ENCODE peak calls at places on chromosomes 7 and 10, in six cellular contexts. G is tibial nerve, F is stomach, C is Peyer's patch, T is right lobe of liver, M is testis. H is an unnamed sample.

GRCh38 chr7:140653319-140654108 is 12.9 kb upstream of the DENND2A start:
- DNase-seq in G (no peak), F (peak), C (peak), T (peak), M (peak), H (peak)

GRCh38 chr10:86261933-86262665 is 104.5 kb downstream of the GRID1 start:
- DNase-seq in G (no peak), F (peak), C (peak), T (no peak), M (peak), H (no peak)

GRCh38 chr10:9275861-9276260 is 1221.4 kb downstream of the GATA3 start:
- DNase-seq in G (no peak), F (no peak), C (no peak), T (no peak), M (no peak), H (no peak)

GRCh38 chr10:97196213-97197029 is 10.7 kb upstream of the SLIT1 start:
- DNase-seq in G (no peak), F (peak), C (no peak), T (peak), M (peak), H (peak)

GRCh38 chr7:82423446-82423845 is 20.1 kb downstream of the CACNA2D1 start:
- DNase-seq in G (no peak), F (no peak), C (no peak), T (no peak), M (no peak), H (no peak)

GRCh38 chr7:90994601-90995000 is 269.6 kb upstream of the FZD1 start:
- DNase-seq in G (no peak), F (no peak), C (no peak), T (no peak), M (no peak), H (no peak)

GRCh38 chr7:47460251-47460989 is 121.5 kb downstream of the TNS3 start:
- DNase-seq in G (no peak), F (no peak), C (peak), T (no peak), M (no peak), H (no peak)

GRCh38 chr10:22810643-22811254 is 96.4 kb upstream of the PIP4K2A start:
- DNase-seq in G (no peak), F (no peak), C (no peak), T (no peak), M (no peak), H (no peak)

GRCh38 chr7:132485600-132486594 is 90.4 kb downstream of the PLXNA4 start:
- DNase-seq in G (peak), F (peak), C (no peak), T (peak), M (peak), H (peak)

GRCh38 chr10:83343676-83344075 is 795.6 kb upstream of the GHITM start:
- DNase-seq in G (no peak), F (no peak), C (no peak), T (no peak), M (no peak), H (no peak)

GRCh38 chr10:74924251-74924954 is 98.0 kb downstream of the KAT6B start:
- DNase-seq in G (no peak), F (no peak), C (no peak), T (no peak), M (no peak), H (peak)

GRCh38 chr10:17662193-17663138 is 18.5 kb downstream of the STAM start:
- DNase-seq in G (no peak), F (no peak), C (no peak), T (no peak), M (no peak), H (no peak)

GRCh38 chr10:78544447-78545085 is 510.9 kb downstream of the RPS24 start:
- DNase-seq in G (no peak), F (no peak), C (no peak), T (no peak), M (no peak), H (no peak)

GRCh38 chr10:129761166-129761565 is 202.9 kb downstream of the EBF3 start:
- DNase-seq in G (no peak), F (peak), C (peak), T (peak), M (no peak), H (no peak)

GRCh38 chr10:130336612-130337304 is 200.6 kb downstream of the GLRX3 start:
- DNase-seq in G (no peak), F (no peak), C (no peak), T (no peak), M (peak), H (no peak)

GRCh38 chr7:111082351-111082750 is 8.6 kb upstream of the LRRN3 start:
- DNase-seq in G (no peak), F (no peak), C (no peak), T (no peak), M (no peak), H (no peak)

GRCh38 chr10:45578384-45578946 is 94.1 kb downstream of the ZFAND4 start:
- DNase-seq in G (no peak), F (no peak), C (no peak), T (no peak), M (no peak), H (no peak)

GRCh38 chr10:11476035-11476434 is 135.4 kb downstream of the USP6NL start:
- DNase-seq in G (no peak), F (no peak), C (no peak), T (no peak), M (no peak), H (no peak)

GRCh38 chr7:112182749-112183148 is 23.4 kb downstream of the DOCK4 start:
- DNase-seq in G (no peak), F (no peak), C (no peak), T (peak), M (no peak), H (no peak)

GRCh38 chr7:143269254-143269653 is 6.0 kb downstream of the GSTK1 start:
- DNase-seq in G (no peak), F (no peak), C (no peak), T (peak), M (no peak), H (no peak)

GRCh38 chr7:5143106-5143505 is 46.9 kb upstream of the WIPI2 start:
- DNase-seq in G (no peak), F (no peak), C (no peak), T (no peak), M (no peak), H (no peak)

GRCh38 chr7:726854-727103 is 280 bp downstream of the DNAAF5 start:
- DNase-seq in G (no peak), F (no peak), C (no peak), T (no peak), M (peak), H (no peak)

GRCh38 chr7:727104-727805 is at the start of gene PRKAR1B:
- DNase-seq in G (no peak), F (no peak), C (peak), T (no peak), M (peak), H (no peak)

GRCh38 chr7:727806-728460 is 852 bp upstream of the PRKAR1B start:
- DNase-seq in G (no peak), F (no peak), C (no peak), T (no peak), M (no peak), H (peak)

GRCh38 chr7:725223-726005 is 1.1 kb upstream of the DNAAF5 start:
- DNase-seq in G (no peak), F (no peak), C (no peak), T (no peak), M (peak), H (no peak)

DNA sequence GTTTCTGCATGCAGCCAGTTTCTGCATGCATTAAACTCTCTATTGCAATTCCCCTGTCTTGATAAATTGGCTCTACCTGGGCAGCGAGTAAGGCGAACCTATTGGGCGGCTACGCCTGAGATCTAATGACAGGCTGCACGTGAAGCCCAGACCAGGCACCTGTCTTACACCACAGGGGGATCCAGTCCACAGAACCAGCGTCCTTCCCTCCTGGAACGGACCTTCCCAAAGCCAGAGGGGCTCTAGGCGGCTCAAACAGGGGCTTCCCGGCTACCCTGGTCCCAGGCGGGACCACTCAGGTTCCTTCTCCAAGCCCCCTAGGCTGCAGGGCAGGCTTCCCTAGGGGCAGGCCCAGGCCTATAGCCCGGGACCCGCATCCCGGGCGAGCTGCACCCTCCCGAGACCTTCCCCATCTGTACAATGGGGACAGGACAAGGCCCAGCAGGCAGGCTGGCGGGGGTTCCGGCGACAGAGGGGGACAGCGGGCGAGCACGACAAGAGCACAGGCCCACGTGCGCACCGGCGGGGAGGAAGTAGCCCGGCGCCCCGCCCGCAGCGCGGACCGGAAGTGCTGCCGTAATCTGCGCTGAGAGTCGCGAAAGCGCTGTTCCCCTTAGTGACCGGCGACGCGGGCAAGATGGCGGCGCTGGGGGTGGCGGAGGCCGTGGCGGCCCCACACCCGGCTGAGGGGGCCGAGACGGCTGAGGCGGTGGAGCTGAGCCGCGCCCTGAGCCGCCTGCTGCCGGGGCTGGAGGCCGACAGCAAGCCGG is at the start of gene DNAAF5:
- DNase-seq in G (peak), F (peak), C (peak), T (peak), M (peak), H (peak)
- TF ChIP-seq POLR2A in G (no peak), F (no peak), C (no peak), T (peak), M (no peak), H (peak)

DNA sequence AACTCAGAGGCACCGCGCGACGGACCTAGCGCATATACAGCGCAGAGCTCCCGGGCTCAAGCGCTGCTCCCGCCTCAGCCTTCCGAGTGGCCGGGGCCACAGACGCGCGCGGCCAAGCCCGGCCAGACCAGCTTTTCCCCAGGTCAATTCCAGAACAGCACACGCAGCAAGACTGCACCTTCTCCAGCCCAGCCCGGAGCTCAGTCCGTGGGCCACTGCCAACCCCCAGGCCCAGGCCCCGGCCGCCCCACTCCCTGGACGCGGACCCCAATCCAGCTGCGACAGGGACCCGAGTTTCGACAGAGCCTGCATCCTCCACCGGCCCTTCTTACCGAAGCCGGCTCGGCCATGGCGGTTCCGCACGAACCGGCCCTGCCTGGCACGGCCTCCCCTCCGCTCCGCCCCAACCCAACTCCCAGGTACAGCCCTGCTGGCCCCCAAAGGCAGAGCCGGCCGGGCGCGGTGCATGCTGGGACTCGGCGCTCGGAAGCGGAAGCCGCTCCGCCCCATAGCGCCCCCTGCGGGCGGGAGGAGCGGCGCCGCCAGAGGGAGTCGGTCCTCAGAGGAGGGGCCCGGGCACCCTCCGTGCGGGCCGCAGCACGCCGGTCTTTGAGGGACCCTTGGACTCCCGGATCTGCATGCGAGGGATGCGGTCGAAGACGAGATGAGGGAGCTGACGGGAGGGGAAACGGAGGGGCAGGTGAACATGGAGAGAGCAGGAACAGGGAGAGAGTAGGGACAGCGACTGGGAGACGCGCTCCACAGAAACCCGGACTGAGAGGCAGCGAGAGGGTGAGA is at the start of gene ZNF425:
- DNase-seq in G (peak), F (peak), C (peak), T (peak), M (peak), H (peak)
- TF ChIP-seq POLR2A in G (peak), F (no peak), C (peak), T (peak), M (peak), H (peak)

GRCh38 chr10:35090162-35090954 is at the start of gene CUL2:
- DNase-seq in G (peak), F (peak), C (peak), T (peak), M (peak), H (peak)
- TF ChIP-seq POLR2A in G (no peak), F (no peak), C (no peak), T (peak), M (peak), H (peak)

DNA sequence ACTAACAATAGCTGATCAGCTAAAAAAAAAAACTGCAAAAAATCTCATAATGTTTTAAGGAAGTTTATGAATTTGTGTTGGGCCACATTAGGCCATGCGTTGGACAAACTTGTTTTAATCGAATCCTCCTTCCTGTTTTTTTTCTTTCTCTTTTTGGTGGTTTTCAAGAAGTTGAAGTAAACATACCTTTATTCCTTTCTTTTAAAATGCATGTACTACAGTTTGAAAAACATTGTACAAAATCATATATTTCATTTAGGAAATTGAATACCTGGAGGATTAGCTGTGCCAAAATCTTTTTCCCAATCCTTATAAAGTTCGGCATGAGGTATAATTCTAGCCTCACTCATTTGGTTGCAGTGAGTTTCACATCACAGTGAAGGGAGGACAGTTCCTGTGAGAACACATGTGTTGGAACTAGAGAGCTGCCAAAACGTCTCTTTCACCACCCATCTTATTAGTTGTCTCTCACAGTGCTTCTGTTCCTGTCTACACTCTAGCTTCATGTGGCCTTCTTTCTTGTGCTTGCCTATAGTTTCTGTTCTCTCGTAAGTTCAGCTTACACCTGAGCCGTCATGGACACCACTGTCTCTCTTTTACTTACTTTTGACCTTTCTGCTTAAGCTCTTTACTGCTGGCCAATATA is 37.7 kb downstream of the ZNRF2 start:
- DNase-seq in G (no peak), F (no peak), C (no peak), T (no peak), M (no peak), H (no peak)
- TF ChIP-seq POLR2A in G (no peak), F (no peak), C (no peak), T (no peak), M (no peak), H (no peak)

DNA sequence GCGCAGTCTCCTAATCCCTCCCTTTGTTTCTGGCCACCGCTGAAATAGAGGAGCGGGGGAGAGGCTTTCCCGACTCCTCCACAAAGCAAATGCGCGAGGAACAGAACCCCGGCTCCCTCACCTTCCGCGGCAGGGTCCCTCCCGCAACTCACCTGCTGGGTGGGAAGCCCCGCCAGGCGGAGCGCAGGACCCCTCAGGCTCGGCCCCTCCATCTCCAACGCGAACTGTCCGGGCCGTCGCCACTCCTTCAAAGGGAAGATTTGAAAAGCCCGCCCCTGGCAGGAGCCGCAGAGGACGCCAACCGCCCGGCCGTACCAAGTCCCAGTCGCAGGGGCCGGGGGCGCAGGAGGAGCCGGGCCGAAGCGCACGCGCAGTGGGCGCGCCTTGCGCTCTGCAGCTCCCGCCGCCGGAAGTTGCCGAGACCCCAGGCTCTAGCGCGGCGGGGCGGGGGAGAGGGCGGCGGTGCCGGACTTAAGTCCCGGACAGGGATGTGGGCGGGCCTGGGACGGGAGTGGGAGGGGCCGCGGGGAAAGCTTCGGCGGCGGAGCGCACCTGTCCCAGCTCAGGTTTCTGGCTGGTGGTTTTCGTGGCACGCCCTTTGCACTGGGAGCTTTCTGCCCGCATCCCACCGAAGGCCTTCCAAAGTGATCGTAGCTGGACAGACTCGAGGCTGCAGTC is at the start of gene RTKN2:
- DNase-seq in G (no peak), F (peak), C (peak), T (peak), M (peak), H (peak)
- TF ChIP-seq POLR2A in G (no peak), F (no peak), C (no peak), T (no peak), M (no peak), H (no peak)

GRCh38 chr10:7702288-7702812 is 766 bp upstream of the ITIH2 start:
- DNase-seq in G (no peak), F (no peak), C (no peak), T (no peak), M (no peak), H (no peak)
- TF ChIP-seq POLR2A in G (no peak), F (no peak), C (no peak), T (no peak), M (no peak), H (no peak)

DNA sequence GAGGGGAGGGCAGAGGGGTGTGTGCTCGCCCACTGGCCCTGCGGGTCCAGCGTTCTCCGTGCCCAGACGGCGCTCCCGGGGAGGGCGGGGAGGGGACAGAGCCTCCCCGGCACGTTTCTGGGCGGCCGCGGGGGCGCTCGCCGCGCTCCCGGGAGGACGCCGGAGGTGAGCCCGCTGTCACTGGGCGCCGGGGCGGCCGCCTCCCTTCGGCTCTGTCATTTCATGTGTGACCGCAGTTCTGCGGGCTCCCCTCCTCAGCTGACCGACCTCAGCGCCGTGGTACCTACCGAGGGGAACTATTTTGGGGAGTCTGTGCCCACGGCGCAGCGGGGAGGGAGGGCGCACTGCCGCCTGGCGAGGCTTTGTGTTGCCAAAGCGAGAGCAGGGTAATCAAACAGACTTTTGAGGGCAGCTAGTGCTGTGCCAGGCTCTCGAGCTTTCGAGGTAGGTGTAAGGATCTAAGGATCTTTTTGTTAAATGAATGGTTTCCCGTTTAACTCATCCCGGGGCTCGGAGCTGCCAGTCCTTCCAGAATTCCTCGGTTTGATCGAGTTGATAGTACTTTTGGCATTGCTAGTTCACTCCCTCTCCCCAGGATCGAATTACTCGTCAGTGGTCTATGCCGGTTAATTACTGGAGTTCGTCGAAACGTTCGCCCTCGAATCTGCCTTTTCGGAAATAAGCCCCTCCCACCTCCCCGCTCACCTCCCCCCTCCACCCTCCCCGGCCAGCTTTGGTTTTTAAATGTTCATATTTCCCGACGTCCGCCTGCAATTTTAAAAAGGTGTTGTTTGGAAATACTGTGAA is 1.9 kb downstream of the ARID5B start:
- DNase-seq in G (peak), F (peak), C (peak), T (peak), M (peak), H (peak)
- TF ChIP-seq POLR2A in G (peak), F (no peak), C (no peak), T (peak), M (no peak), H (no peak)

H was measured in endothelial cell of umbilical vein.